ENCODE peak calls at places on chromosomes 1 and 21, in five cellular contexts. I, A, W, S and Z are unnamed samples.

GRCh38 chr1:214102907-214103306 is 115.1 kb downstream of the PROX1 start:
- DNase-seq in I (no peak), A (no peak), W (no peak), S (no peak), Z (no peak)

GRCh38 chr1:225477296-225477911 is 49.6 kb upstream of the LBR start:
- DNase-seq in I (no peak), A (no peak), W (no peak), S (no peak), Z (no peak)

GRCh38 chr1:76285578-76286135 is 211.1 kb downstream of the ST6GALNAC3 start:
- DNase-seq in I (no peak), A (no peak), W (no peak), S (no peak), Z (peak; percentile 28)

GRCh38 chr1:54404939-54405880 is 984 bp downstream of the SSBP3 start:
- DNase-seq in I (no peak), A (no peak), W (peak; percentile 76), S (peak; percentile 71), Z (peak; percentile 20)

GRCh38 chr1:205477759-205478247 is 22.0 kb upstream of the BLACAT1 start:
- DNase-seq in I (no peak), A (no peak), W (peak; percentile 78), S (no peak), Z (no peak)

GRCh38 chr1:21674957-21675356 is 5.8 kb upstream of the RAP1GAP start:
- DNase-seq in I (no peak), A (no peak), W (no peak), S (no peak), Z (no peak)

GRCh38 chr1:214632091-214632490 is 29.1 kb downstream of the CENPF start:
- DNase-seq in I (no peak), A (no peak), W (no peak), S (no peak), Z (no peak)

GRCh38 chr1:23619299-23620188 is 60.2 kb upstream of the ID3 start:
- DNase-seq in I (peak; percentile 51), A (no peak), W (peak; percentile 67), S (peak; percentile 87), Z (peak; percentile 55)

GRCh38 chr1:12179111-12179519 is 12.3 kb downstream of the TNFRSF1B start:
- DNase-seq in I (no peak), A (no peak), W (no peak), S (no peak), Z (no peak)

GRCh38 chr1:178417858-178418257 is 78.9 kb downstream of the CLEC20A start:
- DNase-seq in I (no peak), A (no peak), W (no peak), S (no peak), Z (no peak)

GRCh38 chr1:168091720-168092119 is 45.0 kb downstream of the GPR161 start:
- DNase-seq in I (no peak), A (no peak), W (no peak), S (no peak), Z (no peak)

GRCh38 chr1:30248373-30248772 is 475.0 kb downstream of the MATN1 start:
- DNase-seq in I (no peak), A (no peak), W (no peak), S (no peak), Z (no peak)

GRCh38 chr21:38095220-38095619 is 161.6 kb upstream of the KCNJ15 start:
- DNase-seq in I (no peak), A (no peak), W (no peak), S (no peak), Z (no peak)

GRCh38 chr1:221315330-221315729 is 426.6 kb downstream of the DUSP10 start:
- DNase-seq in I (no peak), A (peak; percentile 10), W (no peak), S (no peak), Z (no peak)

GRCh38 chr1:205950826-205951549 is 7.7 kb upstream of the SLC26A9 start:
- DNase-seq in I (no peak), A (no peak), W (no peak), S (no peak), Z (no peak)

GRCh38 chr1:38289034-38289433 is 242.4 kb upstream of the POU3F1 start:
- DNase-seq in I (no peak), A (no peak), W (no peak), S (no peak), Z (no peak)

DNA sequence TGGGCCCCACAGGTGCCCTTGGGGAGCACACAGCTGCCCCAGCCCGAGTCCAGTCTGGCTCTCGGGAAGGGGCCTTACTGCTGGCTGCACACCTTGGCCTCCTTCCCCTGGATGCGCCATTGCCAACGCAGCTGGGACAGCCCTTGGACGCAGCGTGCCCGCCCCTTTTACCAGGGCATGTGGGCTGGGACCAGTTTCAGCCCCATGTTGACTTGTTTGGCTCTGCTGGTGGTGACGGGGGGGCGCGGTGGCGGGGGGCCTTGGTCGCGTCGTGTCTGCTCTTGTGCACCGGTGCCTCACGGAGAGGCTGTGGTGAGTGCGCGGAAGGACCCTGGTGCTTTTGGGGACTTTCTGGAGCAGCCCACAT is 19.6 kb downstream of the SKI start:
- DNase-seq in I (no peak), A (peak; percentile 8), W (no peak), S (no peak), Z (no peak)
- H3K4me1 ChIP-seq in I (peaks cover 22% of the 10 kb centered on the region), A (peaks cover 55% of the 10 kb centered on the region), W (peaks cover 28% of the 10 kb centered on the region), S (peaks cover 13% of the 10 kb centered on the region), Z (no peaks in the 10 kb centered on the region)

GRCh38 chr21:17782051-17782450 is 37.1 kb downstream of the C21orf91 start:
- DNase-seq in I (no peak), A (no peak), W (no peak), S (no peak), Z (no peak)
- H3K4me1 ChIP-seq in I (peaks cover 6% of the 10 kb centered on the region), A (no peaks in the 10 kb centered on the region), W (no peaks in the 10 kb centered on the region), S (no peaks in the 10 kb centered on the region), Z (peaks cover 4% of the 10 kb centered on the region)

GRCh38 chr21:35004289-35004688 is 44.8 kb downstream of the RUNX1 start:
- DNase-seq in I (no peak), A (no peak), W (no peak), S (no peak), Z (no peak)
- H3K4me1 ChIP-seq in I (no peaks in the 10 kb centered on the region), A (no peaks in the 10 kb centered on the region), W (no peaks in the 10 kb centered on the region), S (no peaks in the 10 kb centered on the region), Z (no peaks in the 10 kb centered on the region)

DNA sequence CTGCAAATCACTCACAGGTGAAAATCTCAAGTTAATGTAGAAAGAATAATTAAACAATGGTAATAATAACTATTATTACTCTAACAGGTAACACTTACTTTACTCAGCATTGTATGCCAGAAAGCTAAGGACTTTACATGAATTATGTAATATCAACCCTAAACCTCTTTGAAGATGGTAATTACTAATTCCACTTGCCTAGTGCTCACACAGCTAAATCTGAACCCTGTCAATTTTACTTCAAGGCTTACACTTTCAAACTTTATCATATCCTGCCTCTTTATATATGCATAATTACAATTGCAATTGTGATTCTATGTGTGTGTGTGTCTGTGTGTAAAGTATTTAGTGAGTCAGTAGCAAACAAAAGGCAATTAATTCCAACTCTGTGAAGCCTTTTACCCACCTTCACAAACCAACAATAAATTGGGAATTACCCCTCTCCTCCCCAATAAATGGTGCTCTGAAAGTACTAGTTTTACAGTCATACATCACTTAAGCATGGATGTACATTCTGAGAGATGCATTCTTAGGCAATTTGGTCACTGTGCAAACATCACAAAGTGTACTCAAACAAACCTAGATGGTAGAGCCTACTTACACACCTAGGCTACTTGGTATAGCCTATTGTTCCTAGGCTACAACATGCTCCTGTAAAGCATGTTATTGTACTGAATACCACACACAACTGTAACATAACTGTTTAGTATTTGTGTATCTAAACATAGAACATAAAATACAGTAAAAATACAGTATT is 5.9 kb downstream of the ZNF644 start:
- DNase-seq in I (peak; percentile 39), A (no peak), W (no peak), S (no peak), Z (no peak)
- H3K4me1 ChIP-seq in I (peaks cover 25% of the 10 kb centered on the region), A (peaks cover 16% of the 10 kb centered on the region), W (peaks cover 41% of the 10 kb centered on the region), S (no peaks in the 10 kb centered on the region), Z (no peaks in the 10 kb centered on the region)